ENCODE peak calls at places on chromosomes 16 and 17, in six cellular contexts. Z, Q, D, X, K and B are unnamed samples.

GRCh38 chr16:87032554-87032953 is 284.6 kb downstream of the C16orf95 start:
- DNase-seq in X (no peak), D (no peak), Q (no peak), Z (no peak), K (no peak), B (no peak)

GRCh38 chr16:24372824-24373223 is 116.7 kb downstream of the CACNG3 start:
- DNase-seq in D (no peak), X (no peak), Z (no peak), Q (no peak), K (no peak), B (no peak)

GRCh38 chr17:50645748-50646682 is 11.3 kb downstream of the ABCC3 start:
- DNase-seq in Q (no peak), D (no peak), X (no peak), K (no peak), Z (no peak), B (no peak)

GRCh38 chr17:79702071-79702470 is 28.7 kb upstream of the ENPP7 start:
- DNase-seq in X (no peak), Q (no peak), Z (no peak), D (no peak), K (no peak), B (no peak)

GRCh38 chr16:90044111-90044551 is 24.9 kb upstream of the DBNDD1 start:
- DNase-seq in X (peak), D (no peak), K (no peak), Z (no peak), Q (peak), B (peak)

GRCh38 chr17:38877130-38877851 is 7.4 kb downstream of the LASP1 start:
- DNase-seq in K (no peak), Z (peak), D (no peak), Q (no peak), X (no peak), B (no peak)

GRCh38 chr17:19392303-19392702 is 5.3 kb upstream of the MFAP4 start:
- DNase-seq in Z (no peak), X (no peak), D (no peak), K (no peak), Q (no peak), B (no peak)

GRCh38 chr16:12538667-12539081 is 265.0 kb downstream of the CPPED1 start:
- DNase-seq in Q (no peak), D (no peak), K (peak), Z (no peak), X (no peak), B (no peak)

GRCh38 chr16:35798885-35799426 is 2339.5 kb downstream of the TP53TG3F start:
- DNase-seq in K (no peak), Z (no peak), X (no peak), Q (no peak), D (no peak), B (no peak)

GRCh38 chr17:61314368-61315078 is 85.1 kb upstream of the TBX2 start:
- DNase-seq in D (no peak), Q (peak), X (no peak), Z (no peak), K (peak), B (no peak)

GRCh38 chr16:85387171-85387507 is 226.0 kb upstream of the GSE1 start:
- DNase-seq in D (no peak), K (no peak), Q (peak), Z (no peak), X (no peak), B (no peak)

GRCh38 chr17:7436556-7437368 is 1.5 kb downstream of the TMEM102 start:
- DNase-seq in Q (peak), D (peak), Z (peak), X (peak), K (no peak), B (peak)

GRCh38 chr17:4822835-4823234 is 10.3 kb upstream of the MINK1 start:
- DNase-seq in Z (no peak), D (no peak), X (no peak), K (no peak), Q (no peak), B (no peak)

GRCh38 chr17:81066072-81066471 is 31.1 kb downstream of the BAIAP2 start:
- DNase-seq in Q (no peak), D (no peak), K (no peak), Z (no peak), X (no peak), B (no peak)

GRCh38 chr17:64787255-64787920 is 125.3 kb upstream of the SMURF2 start:
- DNase-seq in D (no peak), X (no peak), Q (no peak), Z (no peak), K (no peak), B (no peak)

GRCh38 chr17:32525116-32525515 is 38.3 kb downstream of the CDK5R1 start:
- DNase-seq in Q (no peak), X (peak), D (no peak), K (peak), Z (no peak), B (no peak)

GRCh38 chr17:80260791-80261158 is at the start of gene RNF213:
- DNase-seq in Q (no peak), X (peak), K (no peak), Z (peak), D (peak), B (peak)

GRCh38 chr16:52561910-52562741 is 15.2 kb upstream of the TOX3 start:
- DNase-seq in K (no peak), D (no peak), Q (no peak), X (no peak), Z (no peak), B (no peak)

GRCh38 chr16:69567031-69567680 is 1.4 kb downstream of the NFAT5 start:
- DNase-seq in Q (no peak), D (no peak), X (peak), Z (no peak), K (no peak), B (peak)

GRCh38 chr17:82257473-82257872 is 16.0 kb downstream of the CSNK1D start:
- DNase-seq in Q (no peak), K (no peak), X (no peak), D (no peak), Z (peak), B (no peak)

GRCh38 chr17:50882851-50883250 is 16.7 kb upstream of the TOB1 start:
- DNase-seq in Q (no peak), D (no peak), Z (no peak), X (no peak), K (peak), B (no peak)

GRCh38 chr17:56593073-56593740 is at the start of gene NOG:
- DNase-seq in D (peak), K (no peak), Q (peak), X (peak), Z (peak), B (peak)

GRCh38 chr17:82875418-82875856 is 35.6 kb upstream of the ZNF750 start:
- DNase-seq in Q (peak), X (no peak), Z (no peak), K (no peak), D (no peak), B (no peak)

GRCh38 chr17:67995568-67996191 is 589 bp downstream of the C17orf58 start:
- DNase-seq in Q (no peak), X (no peak), D (no peak), Z (no peak), K (no peak), B (peak)

GRCh38 chr16:81499576-81500380 is 55.2 kb downstream of the CMIP start:
- DNase-seq in D (no peak), Z (no peak), Q (peak), K (no peak), X (no peak), B (no peak)

GRCh38 chr17:56891751-56892150 is 22.1 kb downstream of the TRIM25 start:
- DNase-seq in Z (peak), X (no peak), Q (no peak), K (no peak), D (no peak), B (no peak)